ENCODE peak calls at places on chromosome 15, in ten cellular contexts. One of them, this sample, is unnamed.

GRCh38 chr15:37873336-37873735 is 61.1 kb upstream of the TMCO5A start:
- DNase-seq in gastrocnemius medialis: no peak
- DNase-seq in fibroblast of the aortic adventitia: peak
- DNase-seq in progenitor cell of endocrine pancreas: no peak
- DNase-seq in brain microvascular endothelial cell: no peak
- DNase-seq in body of pancreas: no peak
- DNase-seq in fibroblast of lung: peak
- DNase-seq in tibial artery: no peak
- DNase-seq in Calu3: no peak
- DNase-seq in foreskin fibroblast: peak
- DNase-seq in this sample: no peak

GRCh38 chr15:96737408-96737807 is 406.9 kb downstream of the NR2F2 start:
- DNase-seq in gastrocnemius medialis: no peak
- DNase-seq in fibroblast of the aortic adventitia: no peak
- DNase-seq in progenitor cell of endocrine pancreas: no peak
- DNase-seq in brain microvascular endothelial cell: peak
- DNase-seq in body of pancreas: no peak
- DNase-seq in fibroblast of lung: no peak
- DNase-seq in tibial artery: no peak
- DNase-seq in Calu3: no peak
- DNase-seq in foreskin fibroblast: no peak
- DNase-seq in this sample: no peak

GRCh38 chr15:68730491-68731317 is 90.0 kb downstream of the ANP32A start:
- DNase-seq in gastrocnemius medialis: no peak
- DNase-seq in fibroblast of the aortic adventitia: peak
- DNase-seq in progenitor cell of endocrine pancreas: no peak
- DNase-seq in brain microvascular endothelial cell: peak
- DNase-seq in body of pancreas: peak
- DNase-seq in fibroblast of lung: peak
- DNase-seq in tibial artery: no peak
- DNase-seq in Calu3: peak
- DNase-seq in foreskin fibroblast: peak
- DNase-seq in this sample: peak

GRCh38 chr15:64004582-64004981 is 41.7 kb downstream of the DAPK2 start:
- DNase-seq in gastrocnemius medialis: peak
- DNase-seq in fibroblast of the aortic adventitia: peak
- DNase-seq in progenitor cell of endocrine pancreas: no peak
- DNase-seq in brain microvascular endothelial cell: no peak
- DNase-seq in body of pancreas: peak
- DNase-seq in fibroblast of lung: peak
- DNase-seq in tibial artery: no peak
- DNase-seq in Calu3: peak
- DNase-seq in foreskin fibroblast: peak
- DNase-seq in this sample: peak

GRCh38 chr15:101358895-101359294 is 63.8 kb upstream of the SNRPA1 start:
- DNase-seq in gastrocnemius medialis: no peak
- DNase-seq in fibroblast of the aortic adventitia: no peak
- DNase-seq in progenitor cell of endocrine pancreas: no peak
- DNase-seq in brain microvascular endothelial cell: peak
- DNase-seq in body of pancreas: no peak
- DNase-seq in fibroblast of lung: no peak
- DNase-seq in tibial artery: peak
- DNase-seq in Calu3: no peak
- DNase-seq in foreskin fibroblast: no peak
- DNase-seq in this sample: no peak

GRCh38 chr15:63973212-63974009 is 72.9 kb downstream of the DAPK2 start:
- DNase-seq in gastrocnemius medialis: no peak
- DNase-seq in fibroblast of the aortic adventitia: peak
- DNase-seq in progenitor cell of endocrine pancreas: no peak
- DNase-seq in brain microvascular endothelial cell: peak
- DNase-seq in body of pancreas: no peak
- DNase-seq in fibroblast of lung: peak
- DNase-seq in tibial artery: no peak
- DNase-seq in Calu3: no peak
- DNase-seq in foreskin fibroblast: peak
- DNase-seq in this sample: no peak

GRCh38 chr15:69548771-69549170 is 96.2 kb downstream of the RPLP1 start:
- DNase-seq in gastrocnemius medialis: peak
- DNase-seq in fibroblast of the aortic adventitia: no peak
- DNase-seq in progenitor cell of endocrine pancreas: no peak
- DNase-seq in brain microvascular endothelial cell: peak
- DNase-seq in body of pancreas: no peak
- DNase-seq in fibroblast of lung: no peak
- DNase-seq in tibial artery: no peak
- DNase-seq in Calu3: no peak
- DNase-seq in foreskin fibroblast: no peak
- DNase-seq in this sample: peak

GRCh38 chr15:41876007-41876406 is 17.8 kb downstream of the SPTBN5 start:
- DNase-seq in gastrocnemius medialis: no peak
- DNase-seq in fibroblast of the aortic adventitia: no peak
- DNase-seq in progenitor cell of endocrine pancreas: no peak
- DNase-seq in brain microvascular endothelial cell: no peak
- DNase-seq in body of pancreas: no peak
- DNase-seq in fibroblast of lung: no peak
- DNase-seq in tibial artery: no peak
- DNase-seq in Calu3: no peak
- DNase-seq in foreskin fibroblast: no peak
- DNase-seq in this sample: no peak

GRCh38 chr15:88031461-88031860 is 225.1 kb downstream of the NTRK3 start:
- DNase-seq in gastrocnemius medialis: no peak
- DNase-seq in fibroblast of the aortic adventitia: no peak
- DNase-seq in progenitor cell of endocrine pancreas: no peak
- DNase-seq in brain microvascular endothelial cell: no peak
- DNase-seq in body of pancreas: no peak
- DNase-seq in fibroblast of lung: no peak
- DNase-seq in tibial artery: no peak
- DNase-seq in Calu3: no peak
- DNase-seq in foreskin fibroblast: no peak
- DNase-seq in this sample: no peak

GRCh38 chr15:88023956-88024355 is 232.6 kb downstream of the NTRK3 start:
- DNase-seq in gastrocnemius medialis: no peak
- DNase-seq in fibroblast of the aortic adventitia: no peak
- DNase-seq in progenitor cell of endocrine pancreas: no peak
- DNase-seq in brain microvascular endothelial cell: no peak
- DNase-seq in body of pancreas: no peak
- DNase-seq in fibroblast of lung: no peak
- DNase-seq in tibial artery: no peak
- DNase-seq in Calu3: no peak
- DNase-seq in foreskin fibroblast: no peak
- DNase-seq in this sample: no peak

GRCh38 chr15:88032787-88033186 is 223.8 kb downstream of the NTRK3 start:
- DNase-seq in gastrocnemius medialis: no peak
- DNase-seq in fibroblast of the aortic adventitia: no peak
- DNase-seq in progenitor cell of endocrine pancreas: no peak
- DNase-seq in brain microvascular endothelial cell: no peak
- DNase-seq in body of pancreas: no peak
- DNase-seq in fibroblast of lung: no peak
- DNase-seq in tibial artery: no peak
- DNase-seq in Calu3: no peak
- DNase-seq in foreskin fibroblast: peak
- DNase-seq in this sample: no peak

GRCh38 chr15:88029696-88030095 is 226.8 kb downstream of the NTRK3 start:
- DNase-seq in gastrocnemius medialis: no peak
- DNase-seq in fibroblast of the aortic adventitia: peak
- DNase-seq in progenitor cell of endocrine pancreas: no peak
- DNase-seq in brain microvascular endothelial cell: no peak
- DNase-seq in body of pancreas: no peak
- DNase-seq in fibroblast of lung: no peak
- DNase-seq in tibial artery: no peak
- DNase-seq in Calu3: no peak
- DNase-seq in foreskin fibroblast: peak
- DNase-seq in this sample: no peak

GRCh38 chr15:88028024-88028423 is 228.5 kb downstream of the NTRK3 start:
- DNase-seq in gastrocnemius medialis: no peak
- DNase-seq in fibroblast of the aortic adventitia: no peak
- DNase-seq in progenitor cell of endocrine pancreas: no peak
- DNase-seq in brain microvascular endothelial cell: no peak
- DNase-seq in body of pancreas: no peak
- DNase-seq in fibroblast of lung: no peak
- DNase-seq in tibial artery: no peak
- DNase-seq in Calu3: no peak
- DNase-seq in foreskin fibroblast: no peak
- DNase-seq in this sample: no peak
- TF ChIP-seq CTCF in gastrocnemius medialis: no peak
- TF ChIP-seq CTCF in fibroblast of the aortic adventitia: no peak
- TF ChIP-seq CTCF in progenitor cell of endocrine pancreas: no peak
- TF ChIP-seq CTCF in brain microvascular endothelial cell: no peak
- TF ChIP-seq CTCF in body of pancreas: no peak
- TF ChIP-seq CTCF in fibroblast of lung: no peak
- TF ChIP-seq CTCF in tibial artery: no peak
- TF ChIP-seq CTCF in Calu3: no peak
- TF ChIP-seq CTCF in foreskin fibroblast: no peak
- TF ChIP-seq CTCF in this sample: no peak

GRCh38 chr15:93520206-93520605 is 431.2 kb upstream of the RGMA start:
- DNase-seq in gastrocnemius medialis: peak
- DNase-seq in fibroblast of the aortic adventitia: no peak
- DNase-seq in progenitor cell of endocrine pancreas: no peak
- DNase-seq in brain microvascular endothelial cell: no peak
- DNase-seq in body of pancreas: no peak
- DNase-seq in fibroblast of lung: no peak
- DNase-seq in tibial artery: no peak
- DNase-seq in Calu3: no peak
- DNase-seq in foreskin fibroblast: no peak
- DNase-seq in this sample: peak

GRCh38 chr15:93515256-93516044 is 426.4 kb upstream of the RGMA start:
- DNase-seq in gastrocnemius medialis: peak
- DNase-seq in fibroblast of the aortic adventitia: no peak
- DNase-seq in progenitor cell of endocrine pancreas: no peak
- DNase-seq in brain microvascular endothelial cell: no peak
- DNase-seq in body of pancreas: no peak
- DNase-seq in fibroblast of lung: no peak
- DNase-seq in tibial artery: no peak
- DNase-seq in Calu3: no peak
- DNase-seq in foreskin fibroblast: no peak
- DNase-seq in this sample: peak
- TF ChIP-seq CTCF in gastrocnemius medialis: no peak
- TF ChIP-seq CTCF in fibroblast of the aortic adventitia: no peak
- TF ChIP-seq CTCF in progenitor cell of endocrine pancreas: no peak
- TF ChIP-seq CTCF in brain microvascular endothelial cell: no peak
- TF ChIP-seq CTCF in body of pancreas: no peak
- TF ChIP-seq CTCF in fibroblast of lung: no peak
- TF ChIP-seq CTCF in tibial artery: no peak
- TF ChIP-seq CTCF in Calu3: no peak
- TF ChIP-seq CTCF in foreskin fibroblast: no peak
- TF ChIP-seq CTCF in this sample: no peak

DNA sequence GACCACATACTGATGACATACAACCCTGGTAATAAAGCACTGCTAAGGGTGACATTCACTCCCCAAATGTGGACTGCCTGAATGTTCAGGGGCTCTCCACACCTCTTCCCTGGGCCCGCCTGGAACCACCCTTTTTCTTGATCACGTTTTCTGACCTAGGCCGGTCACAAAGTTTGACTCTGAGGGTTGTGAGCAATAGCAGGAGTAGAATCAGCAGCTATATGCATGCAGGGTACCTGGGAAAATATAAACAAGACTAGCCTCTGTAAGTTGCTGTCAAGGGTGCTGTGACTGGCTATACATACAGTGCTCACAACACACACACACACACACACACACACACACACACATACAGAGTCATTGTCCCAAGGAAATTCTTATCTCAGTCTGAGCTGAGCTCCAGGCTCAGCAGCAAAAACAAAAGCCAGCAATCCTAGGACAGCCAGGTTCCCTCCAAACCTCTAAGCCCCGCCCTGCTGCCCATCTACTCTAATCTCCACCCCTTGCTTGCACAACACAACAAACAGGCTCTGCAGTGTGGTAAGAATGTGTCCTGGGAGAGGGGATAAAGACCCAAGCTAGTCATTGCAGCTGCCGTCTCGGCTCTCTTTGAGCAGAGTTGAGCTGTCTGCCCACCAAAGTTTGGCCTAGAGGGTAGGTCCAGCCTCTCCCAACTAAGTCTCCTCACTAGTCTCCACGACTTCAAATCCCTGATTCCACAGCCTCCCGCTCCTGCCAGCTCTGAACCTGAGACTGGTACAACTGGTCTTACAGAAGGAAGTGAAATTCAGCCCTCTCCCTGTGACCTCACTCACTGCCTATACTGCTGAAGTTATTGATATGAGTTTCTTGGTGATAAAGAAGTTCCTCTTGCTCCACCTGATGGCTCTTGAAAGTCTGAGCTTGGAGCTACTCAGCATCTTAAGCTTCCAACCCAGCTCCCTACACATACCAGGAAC is 2.2 kb downstream of the BMF start:
- DNase-seq in gastrocnemius medialis: peak
- DNase-seq in fibroblast of the aortic adventitia: peak
- DNase-seq in progenitor cell of endocrine pancreas: peak
- DNase-seq in brain microvascular endothelial cell: no peak
- DNase-seq in body of pancreas: peak
- DNase-seq in fibroblast of lung: peak
- DNase-seq in tibial artery: peak
- DNase-seq in Calu3: peak
- DNase-seq in foreskin fibroblast: no peak
- DNase-seq in this sample: peak
- TF ChIP-seq CTCF in gastrocnemius medialis: no peak
- TF ChIP-seq CTCF in fibroblast of the aortic adventitia: no peak
- TF ChIP-seq CTCF in progenitor cell of endocrine pancreas: no peak
- TF ChIP-seq CTCF in brain microvascular endothelial cell: no peak
- TF ChIP-seq CTCF in body of pancreas: no peak
- TF ChIP-seq CTCF in fibroblast of lung: no peak
- TF ChIP-seq CTCF in tibial artery: no peak
- TF ChIP-seq CTCF in Calu3: no peak
- TF ChIP-seq CTCF in foreskin fibroblast: no peak
- TF ChIP-seq CTCF in this sample: no peak

GRCh38 chr15:71385026-71385425 is 269.8 kb downstream of the THSD4 start:
- DNase-seq in gastrocnemius medialis: no peak
- DNase-seq in fibroblast of the aortic adventitia: no peak
- DNase-seq in progenitor cell of endocrine pancreas: no peak
- DNase-seq in brain microvascular endothelial cell: no peak
- DNase-seq in body of pancreas: no peak
- DNase-seq in fibroblast of lung: peak
- DNase-seq in tibial artery: no peak
- DNase-seq in Calu3: no peak
- DNase-seq in foreskin fibroblast: no peak
- DNase-seq in this sample: no peak

GRCh38 chr15:71385469-71385868 is 270.2 kb downstream of the THSD4 start:
- DNase-seq in gastrocnemius medialis: no peak
- DNase-seq in fibroblast of the aortic adventitia: no peak
- DNase-seq in progenitor cell of endocrine pancreas: no peak
- DNase-seq in brain microvascular endothelial cell: no peak
- DNase-seq in body of pancreas: no peak
- DNase-seq in fibroblast of lung: no peak
- DNase-seq in tibial artery: no peak
- DNase-seq in Calu3: no peak
- DNase-seq in foreskin fibroblast: no peak
- DNase-seq in this sample: no peak

GRCh38 chr15:71387825-71388224 is 272.6 kb downstream of the THSD4 start:
- DNase-seq in gastrocnemius medialis: no peak
- DNase-seq in fibroblast of the aortic adventitia: no peak
- DNase-seq in progenitor cell of endocrine pancreas: no peak
- DNase-seq in brain microvascular endothelial cell: no peak
- DNase-seq in body of pancreas: no peak
- DNase-seq in fibroblast of lung: no peak
- DNase-seq in tibial artery: no peak
- DNase-seq in Calu3: no peak
- DNase-seq in foreskin fibroblast: no peak
- DNase-seq in this sample: no peak

GRCh38 chr15:71386005-71386404 is 270.7 kb downstream of the THSD4 start:
- DNase-seq in gastrocnemius medialis: no peak
- DNase-seq in fibroblast of the aortic adventitia: no peak
- DNase-seq in progenitor cell of endocrine pancreas: no peak
- DNase-seq in brain microvascular endothelial cell: no peak
- DNase-seq in body of pancreas: no peak
- DNase-seq in fibroblast of lung: no peak
- DNase-seq in tibial artery: no peak
- DNase-seq in Calu3: no peak
- DNase-seq in foreskin fibroblast: no peak
- DNase-seq in this sample: no peak

DNA sequence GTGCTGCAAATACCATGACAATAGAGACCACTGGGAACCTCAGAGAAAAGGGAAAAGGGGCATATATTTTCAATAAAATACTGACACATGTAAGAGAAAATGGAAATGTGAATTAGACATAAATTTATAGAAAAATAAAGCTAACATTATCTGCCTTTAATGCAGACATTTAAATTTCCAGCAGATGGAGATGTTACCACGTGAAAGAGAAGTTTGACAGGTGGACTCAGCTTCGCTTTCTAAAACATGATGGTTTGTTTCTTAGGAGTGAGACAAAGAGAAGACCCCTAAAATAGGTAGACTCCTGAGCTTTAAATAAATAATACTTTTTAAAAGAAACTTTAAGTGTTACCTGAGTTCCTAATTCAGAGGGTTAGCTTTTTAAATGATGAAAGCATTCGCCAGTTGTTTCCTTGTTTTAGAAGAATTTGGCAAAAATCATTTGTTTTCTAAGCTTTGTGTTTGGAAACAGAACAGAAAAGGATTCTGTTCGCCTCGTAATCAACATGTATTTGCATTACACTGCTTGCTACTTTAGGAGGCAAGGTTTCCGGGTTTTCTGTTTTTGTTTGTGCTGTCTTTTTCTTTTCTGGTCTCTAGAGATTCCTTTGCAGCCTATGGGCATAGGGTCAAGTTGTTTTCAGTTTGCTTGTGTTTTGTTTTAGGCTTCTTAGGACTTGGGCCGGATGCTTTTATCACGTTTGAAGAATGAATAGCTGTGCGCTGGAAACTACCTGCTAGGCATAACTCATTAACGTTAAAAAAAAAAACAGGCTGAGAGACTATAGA is 271.4 kb downstream of the THSD4 start:
- DNase-seq in gastrocnemius medialis: no peak
- DNase-seq in fibroblast of the aortic adventitia: no peak
- DNase-seq in progenitor cell of endocrine pancreas: no peak
- DNase-seq in brain microvascular endothelial cell: no peak
- DNase-seq in body of pancreas: no peak
- DNase-seq in fibroblast of lung: peak
- DNase-seq in tibial artery: no peak
- DNase-seq in Calu3: no peak
- DNase-seq in foreskin fibroblast: no peak
- DNase-seq in this sample: no peak
- TF ChIP-seq CTCF in gastrocnemius medialis: peak
- TF ChIP-seq CTCF in fibroblast of the aortic adventitia: no peak
- TF ChIP-seq CTCF in progenitor cell of endocrine pancreas: peak
- TF ChIP-seq CTCF in brain microvascular endothelial cell: peak
- TF ChIP-seq CTCF in body of pancreas: peak
- TF ChIP-seq CTCF in fibroblast of lung: peak
- TF ChIP-seq CTCF in tibial artery: peak
- TF ChIP-seq CTCF in Calu3: peak
- TF ChIP-seq CTCF in foreskin fibroblast: no peak
- TF ChIP-seq CTCF in this sample: peak